ENCODE peak calls at places on chromosomes 16 and 17, in six cellular contexts. O, J, E, A, W and T are unnamed samples.

GRCh38 chr16:11182381-11182780 is 73.6 kb downstream of the SOCS1 start:
- DNase-seq in O (no peak), J (peak), E (no peak), A (no peak), W (no peak), T (no peak)

GRCh38 chr17:79793924-79794304 is 3.0 kb downstream of the CBX8 start:
- DNase-seq in O (peak), J (no peak), E (no peak), A (no peak), W (no peak), T (no peak)

GRCh38 chr17:27504188-27504995 is 48.1 kb downstream of the KSR1 start:
- DNase-seq in O (no peak), J (no peak), E (no peak), A (no peak), W (peak), T (no peak)

GRCh38 chr16:81190667-81191066 is 47.8 kb upstream of the BCO1 start:
- DNase-seq in O (no peak), J (no peak), E (no peak), A (no peak), W (no peak), T (no peak)

GRCh38 chr17:13940858-13941665 is 128.2 kb upstream of the COX10 start:
- DNase-seq in O (no peak), J (peak), E (no peak), A (no peak), W (peak), T (no peak)

GRCh38 chr17:57638284-57638683 is 106.8 kb downstream of the CCDC182 start:
- DNase-seq in O (no peak), J (no peak), E (no peak), A (no peak), W (no peak), T (no peak)

GRCh38 chr17:12918132-12918531 is 99.7 kb downstream of the ELAC2 start:
- DNase-seq in O (no peak), J (no peak), E (no peak), A (no peak), W (no peak), T (no peak)

GRCh38 chr16:70715113-70715711 is 29.4 kb upstream of the MTSS2 start:
- DNase-seq in O (no peak), J (peak), E (no peak), A (peak), W (peak), T (no peak)

GRCh38 chr16:17578921-17579876 is 108.4 kb upstream of the XYLT1 start:
- DNase-seq in O (peak), J (peak), E (peak), A (peak), W (peak), T (no peak)

GRCh38 chr16:52466998-52467397 is 79.9 kb downstream of the TOX3 start:
- DNase-seq in O (no peak), J (no peak), E (no peak), A (no peak), W (no peak), T (no peak)

GRCh38 chr16:30874821-30875717 is 18.8 kb downstream of the BCL7C start:
- DNase-seq in O (peak), J (peak), E (peak), A (peak), W (peak), T (peak)

GRCh38 chr17:57694051-57694450 is 51.0 kb downstream of the CCDC182 start:
- DNase-seq in O (no peak), J (no peak), E (no peak), A (peak), W (no peak), T (no peak)

GRCh38 chr17:80449930-80450576 is 26.4 kb downstream of the NPTX1 start:
- DNase-seq in O (peak), J (no peak), E (no peak), A (no peak), W (no peak), T (no peak)

GRCh38 chr16:31107465-31107867 is 720 bp upstream of the BCKDK start:
- DNase-seq in O (no peak), J (no peak), E (peak), A (no peak), W (no peak), T (no peak)

GRCh38 chr17:17890773-17891759 is 54.3 kb upstream of the SREBF1 start:
- DNase-seq in O (peak), J (peak), E (peak), A (no peak), W (peak), T (no peak)

GRCh38 chr17:79503440-79503839 is 107.4 kb downstream of the RBFOX3 start:
- DNase-seq in O (no peak), J (no peak), E (no peak), A (no peak), W (no peak), T (no peak)

GRCh38 chr17:40850287-40850972 is 16.6 kb downstream of the KRT12 start:
- DNase-seq in O (no peak), J (no peak), E (no peak), A (no peak), W (peak), T (no peak)

GRCh38 chr17:73639926-73640325 is 4.3 kb downstream of the SDK2 start:
- DNase-seq in O (no peak), J (no peak), E (no peak), A (no peak), W (no peak), T (no peak)

GRCh38 chr17:78933959-78934568 is 8.9 kb upstream of the TIMP2 start:
- DNase-seq in O (peak), J (peak), E (no peak), A (peak), W (peak), T (no peak)

GRCh38 chr17:50891577-50891989 is 25.4 kb upstream of the TOB1 start:
- DNase-seq in O (no peak), J (peak), E (no peak), A (no peak), W (no peak), T (no peak)

GRCh38 chr16:18832021-18832420 is 30.7 kb upstream of the ARL6IP1 start:
- DNase-seq in O (no peak), J (no peak), E (no peak), A (no peak), W (no peak), T (no peak)

GRCh38 chr17:7014995-7015586 is 2.7 kb downstream of the RNASEK start:
- DNase-seq in O (no peak), J (peak), E (peak), A (no peak), W (no peak), T (no peak)

GRCh38 chr17:36938566-36939058 is 1.3 kb downstream of the LHX1 start:
- DNase-seq in O (no peak), J (peak), E (no peak), A (no peak), W (no peak), T (no peak)

GRCh38 chr17:75267403-75268232 is 3.4 kb downstream of the MIF4GD start:
- DNase-seq in O (no peak), J (peak), E (no peak), A (no peak), W (peak), T (no peak)

GRCh38 chr16:89039756-89040155 is 53.9 kb upstream of the ACSF3 start:
- DNase-seq in O (no peak), J (no peak), E (no peak), A (no peak), W (no peak), T (no peak)

GRCh38 chr16:48720266-48720665 is 110.3 kb upstream of the N4BP1 start:
- DNase-seq in O (peak), J (peak), E (no peak), A (no peak), W (peak), T (no peak)

GRCh38 chr16:21161211-21161610 is 2.7 kb downstream of the LDAF1 start:
- DNase-seq in O (no peak), J (no peak), E (no peak), A (no peak), W (no peak), T (no peak)

GRCh38 chr17:67557921-67558320 is 159.8 kb upstream of the NOL11 start:
- DNase-seq in O (no peak), J (no peak), E (no peak), A (no peak), W (no peak), T (no peak)